ENCODE peak calls at places on chromosomes 13 and 19, in five cellular contexts. L is stimulated activated CD4-positive, alpha-beta T cell treated with anti-CD3 and anti-CD28 coated beads, Interleukin-12 subunit alpha, Interleukin-12 subunit beta, amount 100 ng/mL, for 24 hours; V is A673; F is kidney epithelial cell; D is AML-193. O is an unnamed sample.

GRCh38 chr13:50140742-50141659 is 125.8 kb downstream of the KCNRG start:
- DNase-seq in L (no peak), V (no peak), F (no peak), D (no peak), O (no peak)

GRCh38 chr19:13985771-13986347 is 20.3 kb downstream of the RFX1 start:
- DNase-seq in L (no peak), V (no peak), F (no peak), D (no peak), O (no peak)

GRCh38 chr19:48206402-48207093 is 36.1 kb downstream of the ZSWIM9 start:
- DNase-seq in L (no peak), V (no peak), F (no peak), D (no peak), O (no peak)

GRCh38 chr19:4094761-4095487 is 28.2 kb upstream of the ZBTB7A start:
- DNase-seq in L (no peak), V (no peak), F (no peak), D (no peak), O (no peak)

GRCh38 chr19:31127132-31127967 is 221.9 kb downstream of the TSHZ3 start:
- DNase-seq in L (no peak), V (peak), F (peak), D (no peak), O (peak)

GRCh38 chr19:49889687-49890348 is 6.9 kb downstream of the IL4I1 start:
- DNase-seq in L (peak), V (peak), F (no peak), D (no peak), O (no peak)

GRCh38 chr13:85367887-85368286 is 431.3 kb downstream of the SLITRK6 start:
- DNase-seq in L (no peak), V (peak), F (no peak), D (no peak), O (no peak)

GRCh38 chr13:24228852-24229458 is 68.4 kb downstream of the SPATA13 start:
- DNase-seq in L (no peak), V (peak), F (peak), D (peak), O (no peak)

GRCh38 chr19:19259741-19260140 is 13.4 kb downstream of the TM6SF2 start:
- DNase-seq in L (no peak), V (peak), F (no peak), D (no peak), O (no peak)

GRCh38 chr13:35874704-35875103 is 256.5 kb downstream of the DCLK1 start:
- DNase-seq in L (no peak), V (no peak), F (no peak), D (no peak), O (no peak)